ENCODE peak calls at places on chromosomes 5 and 9, in six cellular contexts. O is activated CD4-positive, CD25-positive, alpha-beta regulatory T cell; T is stimulated activated naive B cell treated with anti-CD40 and anti-IgM and Interleukin-4, amounts not matched to agents 10 μg/mL and 1 μg/mL and 100 μg/mL, for 72 hours; Y is psoas muscle; Z is RWPE1; F is GM03348. V is an unnamed sample.

GRCh38 chr5:24381861-24382460 is 262.8 kb downstream of the CDH10 start:
- DNase-seq in O (no peak), T (no peak), Y (no peak), Z (no peak), F (peak), V (no peak)

GRCh38 chr5:14655146-14655741 is 9.3 kb upstream of the OTULIN start:
- DNase-seq in O (no peak), T (no peak), Y (no peak), Z (no peak), F (no peak), V (no peak)

GRCh38 chr9:35611230-35611797 is 6.3 kb downstream of the TESK1 start:
- DNase-seq in O (no peak), T (no peak), Y (peak), Z (peak), F (peak), V (no peak)

GRCh38 chr5:135135530-135136201 is 101.6 kb upstream of the PITX1 start:
- DNase-seq in O (no peak), T (no peak), Y (peak), Z (peak), F (peak), V (no peak)

GRCh38 chr9:37925786-37926736 is 22.1 kb upstream of the SLC25A51 start:
- DNase-seq in O (no peak), T (no peak), Y (no peak), Z (no peak), F (no peak), V (no peak)

GRCh38 chr5:164137095-164137494 is 631.7 kb downstream of the MAT2B start:
- DNase-seq in O (no peak), T (no peak), Y (no peak), Z (no peak), F (no peak), V (no peak)

GRCh38 chr9:35051069-35051967 is 21.1 kb downstream of the VCP start:
- DNase-seq in O (peak), T (no peak), Y (peak), Z (peak), F (peak), V (no peak)

GRCh38 chr5:132510076-132510475 is 19.5 kb upstream of the IRF1 start:
- DNase-seq in O (no peak), T (no peak), Y (no peak), Z (peak), F (peak), V (no peak)

GRCh38 chr5:125190232-125191051 is 444.0 kb upstream of the ZNF608 start:
- DNase-seq in O (no peak), T (no peak), Y (no peak), Z (no peak), F (no peak), V (no peak)

GRCh38 chr5:142290574-142291299 is 34.1 kb downstream of the SPRY4 start:
- DNase-seq in O (no peak), T (no peak), Y (no peak), Z (no peak), F (peak), V (no peak)

GRCh38 chr9:129275626-129276247 is 97.7 kb upstream of the IER5L start:
- DNase-seq in O (no peak), T (no peak), Y (no peak), Z (peak), F (no peak), V (peak)

GRCh38 chr5:130627145-130627544 is 537.9 kb downstream of the HINT1 start:
- DNase-seq in O (no peak), T (no peak), Y (no peak), Z (no peak), F (no peak), V (no peak)

GRCh38 chr9:110030632-110031031 is 177.3 kb downstream of the C9orf152 start:
- DNase-seq in O (no peak), T (no peak), Y (no peak), Z (peak), F (no peak), V (no peak)

GRCh38 chr5:38796000-38796738 is 49.6 kb upstream of the OSMR start:
- DNase-seq in O (no peak), T (no peak), Y (peak), Z (no peak), F (peak), V (peak)

GRCh38 chr9:128892223-128892892 is 10.4 kb downstream of the LRRC8A start:
- DNase-seq in O (no peak), T (no peak), Y (peak), Z (peak), F (peak), V (peak)

GRCh38 chr9:2610985-2611384 is 10.6 kb upstream of the VLDLR start:
- DNase-seq in O (no peak), T (no peak), Y (no peak), Z (no peak), F (no peak), V (no peak)

GRCh38 chr9:126791406-126792230 is 13.2 kb upstream of the ZBTB43 start:
- DNase-seq in O (no peak), T (no peak), Y (no peak), Z (peak), F (peak), V (no peak)

GRCh38 chr5:134046801-134047707 is 42.3 kb upstream of the VDAC1 start:
- DNase-seq in O (no peak), T (no peak), Y (no peak), Z (no peak), F (no peak), V (no peak)